ENCODE peak calls at places on chromosomes 11 and 22, in four cellular contexts. W, R, M and N are unnamed samples.

GRCh38 chr11:32297629-32298028 is 137.7 kb downstream of the WT1 start:
- DNase-seq in W (no peak), M (no peak), R (no peak), N (no peak)

GRCh38 chr11:75145972-75146519 is 4.9 kb upstream of the SLCO2B1 start:
- DNase-seq in W (no peak), R (no peak), M (no peak), N (no peak)

GRCh38 chr11:13339196-13340153 is 61.9 kb downstream of the BMAL1 start:
- DNase-seq in R (peak), M (no peak), W (no peak), N (peak)

GRCh38 chr22:40352763-40353162 is 6.5 kb downstream of the ADSL start:
- DNase-seq in W (no peak), M (no peak), R (no peak), N (no peak)

GRCh38 chr11:85875505-85875904 is 20.3 kb downstream of the CCDC83 start:
- DNase-seq in W (no peak), M (no peak), R (no peak), N (no peak)

GRCh38 chr11:13304655-13305340 is 27.2 kb downstream of the BMAL1 start:
- DNase-seq in R (no peak), M (no peak), W (no peak), N (no peak)

GRCh38 chr11:85893378-85893777 is 38.2 kb downstream of the CCDC83 start:
- DNase-seq in M (no peak), W (no peak), R (no peak), N (no peak)

GRCh38 chr11:43736502-43737193 is 56.1 kb downstream of the HSD17B12 start:
- DNase-seq in W (no peak), M (no peak), R (peak), N (peak)

GRCh38 chr11:121808096-121808495 is 307.9 kb downstream of the BLID start:
- DNase-seq in R (no peak), W (no peak), M (no peak), N (no peak)

GRCh38 chr11:64959498-64959897 is 12.4 kb downstream of the MAJIN start:
- DNase-seq in W (no peak), M (no peak), R (no peak), N (no peak)

GRCh38 chr11:34724973-34725372 is 104.1 kb downstream of the EHF start:
- DNase-seq in R (no peak), W (no peak), M (no peak), N (no peak)

GRCh38 chr11:64276653-64277431 is 7.6 kb downstream of the BAD start:
- DNase-seq in R (no peak), W (no peak), M (no peak), N (no peak)

GRCh38 chr22:29151316-29151715 is 54.4 kb upstream of the EMID1 start:
- DNase-seq in W (no peak), R (no peak), M (peak), N (no peak)

GRCh38 chr11:121419839-121420238 is 32.3 kb upstream of the SORL1 start:
- DNase-seq in R (no peak), W (no peak), M (no peak), N (no peak)

GRCh38 chr22:25780673-25781072 is 38.7 kb downstream of the MYO18B start:
- DNase-seq in M (no peak), R (no peak), W (no peak), N (no peak)

GRCh38 chr11:14424096-14424495 is 65.1 kb upstream of the RRAS2 start:
- DNase-seq in R (no peak), M (no peak), W (no peak), N (no peak)

GRCh38 chr22:25048659-25049657 is 96.4 kb downstream of the KIAA1671 start:
- DNase-seq in M (no peak), W (peak), R (no peak), N (no peak)

GRCh38 chr22:39244496-39245129 is at the start of gene PDGFB:
- DNase-seq in M (no peak), R (no peak), W (no peak), N (no peak)
- H3K4me3 ChIP-seq in M (peak), R (peak), W (peak), N (peak)

GRCh38 chr11:28470180-28470579 is 362.0 kb downstream of the METTL15 start:
- DNase-seq in R (no peak), M (no peak), W (no peak), N (no peak)
- TF ChIP-seq CTCF in R (no peak), M (no peak), W (no peak), N (no peak)

DNA sequence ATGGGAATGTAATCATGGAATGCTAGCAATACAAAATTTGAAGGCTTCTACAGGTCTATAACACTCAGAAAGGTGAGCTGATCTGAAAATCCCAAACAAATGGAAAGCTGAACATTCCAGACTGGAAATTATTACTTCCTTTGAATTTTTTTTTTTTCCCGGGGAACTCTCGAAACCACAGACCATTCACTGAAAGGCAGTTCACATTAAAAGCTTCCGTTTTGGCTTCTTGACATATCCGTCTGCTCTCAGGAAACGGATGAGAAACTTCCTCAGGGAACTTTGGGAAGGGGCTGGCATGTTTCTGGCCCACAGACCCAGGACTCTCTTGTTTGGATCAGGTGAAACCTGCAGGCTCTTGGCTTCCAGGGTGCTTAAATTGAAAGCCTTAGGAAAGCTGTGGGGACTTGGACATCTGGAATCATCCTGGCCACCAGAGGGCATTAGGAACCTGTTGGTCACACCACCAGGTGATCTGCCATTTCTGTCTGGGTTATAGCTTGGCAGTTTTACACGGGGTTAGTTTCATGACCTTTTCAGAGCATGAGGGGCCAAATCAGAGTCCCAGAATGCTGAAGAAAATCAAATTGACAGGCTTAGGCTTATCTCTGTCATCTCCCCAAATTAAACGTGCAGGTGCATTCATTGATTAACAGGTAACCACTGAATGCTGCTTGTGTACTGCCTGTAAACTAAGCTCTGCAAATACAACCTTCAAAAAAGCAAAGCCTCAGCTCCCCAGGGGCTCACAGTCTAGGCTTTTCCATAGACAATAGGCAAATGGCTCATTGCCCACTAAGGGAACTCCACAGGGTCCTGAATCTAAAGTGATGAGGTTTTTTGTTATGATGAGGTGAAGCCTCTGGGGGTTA is 22.7 kb upstream of the GRAMD1B start:
- DNase-seq in M (no peak), W (no peak), R (peak), N (no peak)
- H3K4me3 ChIP-seq in M (no peak), W (no peak), R (no peak), N (no peak)

DNA sequence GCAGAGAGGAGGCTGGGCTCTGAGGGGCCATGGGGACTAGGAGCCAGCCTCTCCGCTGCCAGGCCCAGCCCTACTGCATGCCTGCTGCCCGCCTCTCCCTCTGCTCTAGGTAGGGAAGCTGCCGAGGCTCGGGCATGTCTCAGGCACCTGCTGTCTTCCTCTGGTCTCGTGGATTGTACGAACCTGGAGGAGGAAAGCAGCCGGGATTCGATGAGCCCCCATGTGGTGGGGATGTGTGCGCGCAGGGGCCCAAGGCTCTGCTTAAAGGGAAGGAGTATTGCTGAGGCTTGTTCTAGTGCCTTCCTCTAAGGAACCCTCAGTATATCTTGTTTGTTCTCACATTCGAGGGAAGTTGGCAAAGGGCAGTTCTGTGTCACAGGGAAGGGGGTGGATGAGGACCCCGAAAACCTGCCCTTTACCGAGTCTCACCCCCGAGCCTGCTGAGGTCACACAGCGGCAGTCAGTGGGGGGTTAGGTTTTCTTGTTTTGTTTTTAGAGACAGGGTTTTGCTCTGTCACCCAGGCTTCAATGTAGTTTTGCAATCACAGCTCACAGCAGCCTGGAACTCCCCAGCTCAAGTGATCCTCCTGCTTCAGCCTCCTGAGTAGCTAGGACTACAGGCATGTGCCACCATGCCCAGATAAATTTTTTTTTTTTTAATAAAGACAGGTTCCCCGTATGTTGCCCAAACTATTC is 21.3 kb downstream of the DAGLA start:
- DNase-seq in M (no peak), R (no peak), W (no peak), N (no peak)
- TF ChIP-seq CTCF in M (no peak), R (peak), W (no peak), N (peak)

GRCh38 chr11:69540118-69541000 is 58.9 kb downstream of the LINC01488 start:
- DNase-seq in W (no peak), M (peak), R (no peak), N (no peak)
- H3K4me3 ChIP-seq in W (no peak), M (peak), R (no peak), N (no peak)

GRCh38 chr11:68039526-68040086 is 781 bp downstream of the TCIRG1 start:
- DNase-seq in W (no peak), M (no peak), R (no peak), N (no peak)

GRCh38 chr11:68037481-68038225 is 1.2 kb upstream of the TCIRG1 start:
- DNase-seq in R (no peak), M (no peak), W (no peak), N (no peak)

GRCh38 chr11:68038226-68038717 is 553 bp upstream of the TCIRG1 start:
- DNase-seq in R (no peak), M (peak), W (no peak), N (no peak)

GRCh38 chr11:68040121-68040956 is 1.5 kb downstream of the TCIRG1 start:
- DNase-seq in M (peak), R (peak), W (no peak), N (peak)

DNA sequence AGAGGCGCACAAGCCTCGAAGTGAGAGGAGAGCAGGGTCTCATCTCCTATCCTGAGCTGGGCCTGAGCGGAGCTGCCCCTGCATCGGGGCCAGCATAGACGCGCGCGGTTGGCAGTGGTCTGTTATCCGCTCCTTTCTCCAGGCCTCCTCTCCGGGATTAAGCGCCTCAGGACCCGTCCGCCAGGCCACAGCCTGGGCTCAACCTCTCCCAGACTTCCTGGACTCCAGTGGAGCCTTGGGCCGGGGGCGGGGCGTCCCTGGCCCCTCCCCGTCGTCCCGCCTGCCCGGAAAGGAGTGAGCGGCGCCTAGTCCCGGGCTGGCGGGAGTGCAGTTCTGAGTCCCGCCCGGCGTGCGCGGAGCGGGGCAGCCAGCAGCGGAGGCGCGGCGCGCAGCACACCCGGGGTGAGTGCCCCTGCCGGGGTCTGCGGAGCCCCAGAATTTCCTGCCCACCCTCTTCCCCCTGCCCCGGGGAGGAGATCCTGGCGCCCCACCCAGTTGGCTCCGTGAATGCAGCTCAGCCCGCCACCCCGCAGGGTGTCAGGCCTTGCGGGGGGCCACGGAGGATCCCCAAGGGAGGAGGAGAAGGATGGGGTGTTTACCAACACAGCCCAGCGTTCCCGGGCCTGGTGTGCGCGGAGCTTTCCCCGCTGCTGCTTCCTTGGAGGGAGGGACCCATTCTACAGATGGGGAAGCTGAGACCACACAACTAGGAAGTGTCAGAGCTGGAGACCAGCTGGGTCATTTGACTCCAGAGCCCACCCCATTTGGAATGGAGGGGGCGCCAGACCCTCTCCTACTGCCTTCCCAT is at the start of gene TCIRG1:
- DNase-seq in M (peak), W (peak), R (no peak), N (no peak)
- TF ChIP-seq CTCF in M (peak), W (no peak), R (no peak), N (no peak)